ENCODE peak calls at places on chromosomes 12 and 14, in nine cellular contexts. I is lower lobe of right lung; V is stomach; J is nephron progenitor cell; R is lung; L is PC-3; S is IMR-90; D is fibroblast of lung; X is CD8-positive, alpha-beta T cell. P is an unnamed sample.

GRCh38 chr14:64974563-64974962 is 2.4 kb upstream of the RAB15 start:
- DNase-seq in R (no peak), X (no peak), L (no peak), J (no peak), I (no peak), S (no peak), V (no peak), D (no peak), P (no peak)

GRCh38 chr12:64801381-64801780 is 23.1 kb upstream of the TBC1D30 start:
- DNase-seq in S (no peak), R (no peak), D (no peak), V (no peak), J (no peak), L (peak; percentile 68), I (no peak), X (no peak), P (no peak)

GRCh38 chr12:46590991-46591703 is 218.6 kb upstream of the SLC38A2 start:
- DNase-seq in X (no peak), I (no peak), R (no peak), S (no peak), V (no peak), L (no peak), D (no peak), J (no peak), P (no peak)

GRCh38 chr14:104292084-104292970 is 153.9 kb downstream of the KIF26A start:
- DNase-seq in R (no peak), L (no peak), I (peak; percentile 36), X (no peak), V (no peak), J (no peak), S (no peak), D (no peak), P (no peak)

GRCh38 chr14:92577321-92577742 is 63.8 kb downstream of the RIN3 start:
- DNase-seq in J (no peak), L (no peak), I (no peak), V (no peak), X (peak; percentile 42), D (no peak), S (no peak), R (no peak), P (no peak)

GRCh38 chr12:1050059-1050707 is 59.2 kb downstream of the ERC1 start:
- DNase-seq in J (no peak), L (peak; percentile 85), I (no peak), X (no peak), D (no peak), V (no peak), R (no peak), S (no peak), P (no peak)

GRCh38 chr12:66947119-66947518 is 268.2 kb upstream of the GRIP1 start:
- DNase-seq in D (peak; percentile 48), V (no peak), X (no peak), S (no peak), R (no peak), L (peak; percentile 12), J (no peak), I (no peak), P (no peak)

GRCh38 chr12:56983386-56983785 is 23.0 kb downstream of the ZBTB39 start:
- DNase-seq in V (no peak), J (no peak), R (no peak), S (no peak), D (no peak), L (no peak), X (no peak), I (no peak), P (no peak)

GRCh38 chr12:92078167-92079053 is 67.2 kb downstream of the BTG1 start:
- DNase-seq in R (no peak), J (no peak), X (no peak), I (no peak), L (peak; percentile 92), S (peak; percentile 96), D (peak; percentile 92), V (no peak), P (no peak)

GRCh38 chr12:27505124-27505523 is 18.9 kb upstream of the PPFIBP1 start:
- DNase-seq in R (no peak), J (no peak), D (peak; percentile 85), X (no peak), I (no peak), V (no peak), S (peak; percentile 57), L (no peak), P (no peak)

GRCh38 chr12:111766608-111767361 is at the start of gene ALDH2:
- DNase-seq in V (peak; percentile 83), R (peak; percentile 75), D (peak; percentile 55), I (peak; percentile 88), J (peak; percentile 91), L (no peak), S (peak; percentile 43), X (peak; percentile 26), P (peak; percentile 80)

GRCh38 chr12:10213168-10214130 is 772 bp downstream of the GABARAPL1 start:
- DNase-seq in L (peak; percentile 44), J (peak; percentile 64), R (peak; percentile 73), X (peak; percentile 78), I (peak; percentile 90), V (peak; percentile 72), D (peak; percentile 92), S (peak; percentile 87), P (peak; percentile 67)

GRCh38 chr12:109291531-109292341 is 17.3 kb downstream of the FOXN4 start:
- DNase-seq in R (peak; percentile 37), D (peak; percentile 41), S (no peak), V (peak; percentile 34), X (no peak), J (peak; percentile 81), I (no peak), L (no peak), P (peak; percentile 46)

GRCh38 chr14:20652996-20653975 is 11.8 kb upstream of the OR6S1 start:
- DNase-seq in R (no peak), L (no peak), D (peak; percentile 27), S (peak; percentile 67), V (no peak), J (peak; percentile 64), I (no peak), X (no peak), P (peak; percentile 37)

GRCh38 chr14:36056846-36057245 is 119.7 kb downstream of the PTCSC3 start:
- DNase-seq in S (no peak), X (no peak), R (no peak), V (no peak), I (no peak), J (no peak), D (no peak), L (no peak), P (no peak)

GRCh38 chr12:41966916-41967315 is 177.8 kb downstream of the GXYLT1 start:
- DNase-seq in V (no peak), J (no peak), S (no peak), X (no peak), D (no peak), I (no peak), L (peak; percentile 63), R (no peak), P (no peak)

GRCh38 chr14:61296707-61297502 is 15.8 kb upstream of the TMEM30B start:
- DNase-seq in I (no peak), R (no peak), S (peak; percentile 56), D (peak; percentile 21), L (peak; percentile 87), V (no peak), X (no peak), J (no peak), P (no peak)

GRCh38 chr12:130546494-130546893 is 169.6 kb downstream of the RIMBP2 start:
- DNase-seq in V (no peak), J (no peak), R (no peak), X (no peak), S (no peak), I (no peak), D (no peak), L (no peak), P (no peak)

DNA sequence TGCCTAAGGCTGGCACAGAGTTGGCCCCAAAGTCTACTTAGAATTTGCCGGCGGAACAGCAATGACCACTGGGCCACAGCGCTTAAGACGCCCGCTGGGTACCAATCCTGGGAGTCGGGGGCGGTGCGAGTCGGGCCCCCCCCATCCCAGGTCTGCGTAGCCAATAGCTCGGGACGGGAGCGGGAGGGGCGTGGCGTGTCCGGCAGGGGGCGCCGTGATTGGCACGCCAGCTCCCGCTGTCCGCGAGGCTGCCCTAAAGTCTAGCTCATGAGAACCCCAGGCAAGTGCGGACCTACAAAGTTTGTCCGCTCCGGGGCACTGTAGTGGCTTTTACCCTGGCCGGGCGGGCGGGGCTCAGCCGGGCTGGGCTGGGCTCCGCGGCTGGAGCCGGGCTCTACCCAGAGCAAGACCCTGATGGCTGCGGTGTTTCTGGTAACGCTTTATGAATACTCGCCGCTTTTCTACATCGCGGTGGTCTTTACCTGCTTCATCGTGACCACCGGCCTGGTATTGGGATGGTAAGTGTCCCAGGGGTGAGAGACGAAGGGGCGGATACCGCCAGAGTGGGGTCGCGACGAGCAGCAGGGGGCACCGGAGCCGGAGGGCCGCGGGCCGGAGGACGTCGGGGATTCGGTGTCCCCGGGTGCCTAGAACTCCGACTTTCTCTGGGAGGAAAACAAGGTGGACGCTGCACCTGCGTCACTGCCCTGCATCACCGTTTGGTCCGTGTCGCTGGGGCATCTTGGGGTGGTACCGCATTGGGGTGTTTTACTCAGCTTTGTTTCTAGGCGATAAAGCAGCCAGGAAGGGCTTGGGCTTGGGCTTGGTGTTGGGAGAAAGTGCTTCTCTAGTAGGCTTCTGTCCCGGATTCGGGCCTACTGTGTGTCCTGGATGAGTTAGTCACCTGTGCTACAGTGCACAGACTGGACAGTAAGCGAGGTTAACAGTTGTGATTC is at the start of gene CGRRF1:
- DNase-seq in V (peak; percentile 98), J (peak; percentile 99), X (peak; percentile 96), L (peak; percentile 100), R (peak; percentile 98), D (peak; percentile 99), I (peak; percentile 99), S (peak; percentile 98), P (peak; percentile 99)
- TF ChIP-seq CTCF in V (peak; percentile 74), J (peak; percentile 40), X (peak; percentile 64), L (peak; percentile 67), R (peak; percentile 54), D (peak; percentile 17), I (peak; percentile 74), S (peak; percentile 48), P (peak; percentile 93)

GRCh38 chr12:93802698-93803097 is 125.5 kb downstream of the CRADD start:
- DNase-seq in X (no peak), V (no peak), I (no peak), S (peak; percentile 47), R (no peak), D (peak; percentile 40), J (no peak), L (no peak), P (no peak)
- TF ChIP-seq CTCF in X (no peak), V (no peak), I (peak; percentile 20), S (no peak), R (no peak), D (peak; percentile 56), J (no peak), L (no peak), P (no peak)

DNA sequence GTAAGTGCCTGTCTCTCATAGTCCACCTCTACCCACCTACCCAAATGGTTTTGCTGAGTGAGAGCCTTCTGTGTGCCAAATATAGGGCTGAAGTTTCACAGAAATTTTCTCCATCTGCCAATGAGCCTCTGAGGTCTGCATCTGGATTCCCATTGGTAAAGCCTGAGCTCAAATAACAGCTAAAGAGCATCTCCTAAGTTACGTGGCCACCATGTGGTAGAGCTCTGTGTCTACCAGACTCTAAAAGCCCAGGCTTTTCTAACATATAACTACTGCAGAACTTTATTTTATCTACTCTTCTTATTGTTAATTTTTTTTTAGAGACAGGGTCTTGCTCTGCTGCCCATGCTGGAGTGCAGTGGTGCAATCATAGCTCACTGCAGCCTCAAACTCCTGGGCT is 16.0 kb downstream of the AMDHD1 start:
- DNase-seq in S (peak; percentile 14), V (no peak), X (no peak), I (no peak), R (no peak), J (no peak), D (peak; percentile 15), L (peak; percentile 49), P (no peak)
- TF ChIP-seq CTCF in S (no peak), V (no peak), X (no peak), I (peak; percentile 15), R (no peak), J (no peak), D (peak; percentile 22), L (peak; percentile 50), P (no peak)

GRCh38 chr12:52692253-52692652 is 11.1 kb downstream of the KRT77 start:
- DNase-seq in V (no peak), R (no peak), S (no peak), J (peak; percentile 38), I (no peak), L (no peak), D (no peak), X (no peak), P (peak; percentile 56)
- TF ChIP-seq CTCF in V (no peak), R (no peak), S (no peak), J (peak; percentile 19), I (no peak), L (no peak), D (no peak), X (no peak), P (no peak)

P was measured in endothelial cell.